ENCODE peak calls at places on chromosomes 7 and 10, in nine cellular contexts. H is tibial nerve; X is sigmoid colon; E is colonic mucosa; W is cardiac muscle cell; G is heart left ventricle; I is A549; J is CD8-positive, alpha-beta T cell; Y is mammary epithelial cell. O is an unnamed sample. For H3K9me3, the result is how much of the 10 kb centered on the place peaks cover.

GRCh38 chr10:24239289-24239688 is 30.4 kb downstream of the KIAA1217 start:
- DNase-seq in X (no peak), H (no peak), E (no peak), J (no peak), Y (no peak), I (no peak), W (no peak), G (no peak), O (no peak)

GRCh38 chr10:79286318-79286951 is 60.8 kb upstream of the PPIF start:
- DNase-seq in J (peak), G (peak), W (no peak), H (peak), I (no peak), Y (peak), E (peak), X (peak), O (no peak)

GRCh38 chr10:51244739-51245138 is 170.5 kb downstream of the PRKG1 start:
- DNase-seq in Y (no peak), W (peak), E (no peak), I (no peak), J (no peak), H (no peak), X (no peak), G (no peak), O (no peak)

GRCh38 chr10:132421377-132422168 is 24.6 kb downstream of the PWWP2B start:
- DNase-seq in W (peak), H (peak), E (peak), G (peak), X (peak), I (peak), J (no peak), Y (no peak), O (no peak)

GRCh38 chr10:101759354-101760247 is 16.3 kb downstream of the FGF8 start:
- DNase-seq in X (peak), H (no peak), J (no peak), I (no peak), E (no peak), W (no peak), G (no peak), Y (no peak), O (no peak)

GRCh38 chr7:128236924-128237586 is 4.0 kb upstream of the LEP start:
- DNase-seq in H (no peak), X (no peak), G (no peak), I (peak), E (no peak), J (peak), W (no peak), Y (peak), O (no peak)

GRCh38 chr7:127995157-127995865 is 35.9 kb downstream of the LRRC4 start:
- DNase-seq in X (no peak), W (no peak), E (no peak), I (no peak), Y (no peak), G (no peak), H (peak), J (no peak), O (no peak)

GRCh38 chr7:80054356-80054755 is 80.3 kb upstream of the GNAI1 start:
- DNase-seq in H (no peak), E (no peak), I (no peak), Y (peak), J (no peak), X (no peak), W (no peak), G (no peak), O (no peak)

GRCh38 chr7:7226407-7226806 is 44.1 kb downstream of the C1GALT1 start:
- DNase-seq in J (no peak), H (no peak), G (no peak), X (no peak), I (no peak), E (no peak), Y (no peak), W (no peak), O (no peak)

GRCh38 chr7:11450246-11450645 is 381.8 kb downstream of the THSD7A start:
- DNase-seq in E (no peak), X (no peak), Y (no peak), G (no peak), W (no peak), H (no peak), I (no peak), J (no peak), O (no peak)

GRCh38 chr7:121504478-121504877 is 108.4 kb upstream of the FAM3C start:
- DNase-seq in W (no peak), X (no peak), G (no peak), Y (peak), I (peak), J (no peak), H (no peak), E (no peak), O (no peak)

GRCh38 chr10:36720931-36721330 is 404.5 kb upstream of the ANKRD30A start:
- DNase-seq in Y (no peak), G (no peak), I (no peak), H (no peak), J (no peak), X (no peak), E (no peak), W (no peak), O (no peak)

GRCh38 chr10:83083866-83084265 is 1055.4 kb upstream of the GHITM start:
- DNase-seq in E (no peak), H (no peak), J (no peak), Y (no peak), X (no peak), I (no peak), W (no peak), G (no peak), O (no peak)

GRCh38 chr10:30430544-30431298 is 3.3 kb upstream of the MAP3K8 start:
- DNase-seq in J (no peak), W (no peak), E (no peak), G (no peak), I (no peak), Y (no peak), H (no peak), X (no peak), O (no peak)

GRCh38 chr7:55133630-55134392 is 115.0 kb downstream of the EGFR start:
- DNase-seq in I (peak), W (peak), Y (peak), J (no peak), H (no peak), G (peak), E (no peak), X (peak), O (peak)

GRCh38 chr10:22646291-22646926 is 68.0 kb downstream of the PIP4K2A start:
- DNase-seq in Y (no peak), G (no peak), W (no peak), X (no peak), H (no peak), I (no peak), J (no peak), E (no peak), O (no peak)

GRCh38 chr10:99532687-99533495 is at the start of gene NKX2-3:
- DNase-seq in E (peak), Y (no peak), J (no peak), W (peak), I (peak), G (peak), X (peak), H (peak), O (no peak)

GRCh38 chr10:80509403-80510161 is 28.1 kb upstream of the SH2D4B start:
- DNase-seq in X (peak), W (no peak), G (no peak), J (no peak), E (no peak), I (peak), H (no peak), Y (no peak), O (no peak)

GRCh38 chr7:22319424-22320403 is 37.2 kb downstream of the RAPGEF5 start:
- DNase-seq in E (no peak), X (no peak), G (no peak), Y (no peak), I (no peak), W (no peak), H (no peak), J (no peak), O (no peak)

GRCh38 chr7:157834501-157835143 is 497.8 kb downstream of the DNAJB6 start:
- DNase-seq in H (no peak), J (no peak), I (no peak), W (no peak), X (no peak), E (no peak), Y (no peak), G (no peak), O (no peak)

GRCh38 chr10:71319042-71319799 is at the start of gene SLC29A3:
- DNase-seq in W (peak), G (peak), X (peak), H (peak), J (peak), Y (peak), I (peak), E (peak), O (no peak)
- H3K4me3 ChIP-seq in W (peak), G (peak), X (peak), H (peak), J (peak), Y (peak), I (peak), E (peak), O (peak)

GRCh38 chr7:42127232-42127622 is 109.8 kb downstream of the GLI3 start:
- DNase-seq in I (no peak), Y (no peak), X (no peak), E (no peak), J (no peak), H (no peak), G (no peak), W (no peak), O (no peak)
- H3K27ac ChIP-seq in I (no peak), Y (no peak), X (no peak), E (no peak), J (no peak), H (no peak), G (no peak), W (peak), O (no peak)

DNA sequence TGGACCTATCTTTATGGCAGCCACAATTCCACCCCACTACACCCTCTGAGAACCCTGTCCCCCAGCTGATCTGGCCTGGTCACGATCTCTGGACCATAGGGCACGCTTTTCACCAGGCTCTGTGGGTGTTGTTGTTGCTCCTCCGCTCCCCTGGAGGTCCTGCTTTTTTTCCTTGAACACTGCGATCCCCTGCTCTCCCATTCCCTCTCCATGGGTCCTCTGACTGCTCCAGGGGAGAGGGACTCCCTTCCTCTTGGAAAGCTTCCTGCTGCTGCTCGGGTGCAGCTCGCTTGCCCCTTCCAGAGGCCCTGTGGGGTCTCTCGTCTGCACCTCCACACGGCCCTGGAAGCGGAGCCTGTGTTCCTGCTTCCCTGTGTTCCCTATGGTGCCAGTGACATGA is 53.5 kb downstream of the SNX10 start:
- DNase-seq in W (no peak), G (no peak), I (no peak), X (no peak), E (no peak), Y (no peak), H (no peak), J (no peak), O (no peak)
- H3K9me3 ChIP-seq in W (under half), G (under half), I (under half), X (under half), E (under half), Y (under half), H (under half), J (under half), O (under half)

DNA sequence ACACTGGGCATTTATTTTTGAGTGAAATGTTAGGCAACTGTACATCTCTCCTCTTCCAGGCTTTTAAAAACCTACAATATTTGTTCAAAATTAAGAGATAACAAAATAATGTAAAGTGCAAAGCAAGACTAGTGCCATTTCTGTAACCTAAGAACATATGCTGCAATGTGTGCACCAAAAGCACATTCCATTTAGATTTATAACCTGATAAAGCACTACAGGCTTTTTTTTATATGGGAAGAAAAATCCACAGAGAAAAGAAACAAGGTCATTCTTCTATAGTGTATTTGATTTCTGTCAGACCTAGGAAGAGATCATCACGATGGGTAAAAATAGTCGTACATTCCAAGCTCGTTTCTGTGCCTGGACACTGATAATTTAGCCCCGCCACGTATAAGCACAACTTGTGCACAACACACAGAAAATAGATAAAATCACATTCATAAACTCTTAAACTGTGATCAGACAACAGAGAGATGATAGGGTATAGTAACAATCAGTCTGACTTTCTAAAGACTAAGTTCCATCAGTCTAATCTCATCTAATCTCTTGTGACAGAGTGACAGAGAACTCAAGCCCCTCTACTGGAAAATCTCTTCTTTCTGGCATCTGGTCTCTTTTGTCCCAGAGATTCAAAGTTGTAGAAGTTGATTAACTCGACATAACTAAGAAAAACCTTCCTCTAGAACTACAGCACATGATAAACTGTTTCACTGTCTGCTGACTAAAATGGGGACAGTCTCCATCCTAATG is 6.7 kb downstream of the LAMB1 start:
- DNase-seq in J (no peak), I (no peak), H (no peak), Y (no peak), G (no peak), E (no peak), X (no peak), W (no peak), O (no peak)
- H3K4me3 ChIP-seq in J (no peak), I (peak), H (no peak), Y (no peak), G (no peak), E (no peak), X (no peak), W (no peak), O (no peak)

DNA sequence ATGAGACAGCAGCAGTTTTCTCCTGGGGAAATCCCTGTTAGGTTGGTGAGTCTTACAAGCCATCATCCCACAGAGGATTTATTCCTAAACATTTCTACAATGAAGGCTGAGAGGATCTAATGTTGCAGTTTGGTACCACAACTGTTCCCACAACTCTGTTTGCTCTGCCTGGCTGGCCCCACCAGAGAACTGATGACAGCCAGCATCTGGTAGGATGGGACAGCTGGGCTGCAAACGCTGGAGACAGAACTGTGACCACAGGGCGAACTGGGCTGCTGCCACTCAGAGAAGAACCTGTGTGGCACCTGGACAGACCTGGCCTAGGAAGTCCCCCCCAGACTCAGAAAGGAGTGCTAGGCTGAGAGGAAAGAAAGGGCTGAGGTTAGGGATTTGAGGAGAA is 94.8 kb downstream of the CALN1 start:
- DNase-seq in I (no peak), W (no peak), X (no peak), Y (no peak), G (no peak), H (no peak), J (no peak), E (no peak), O (no peak)
- H3K27ac ChIP-seq in I (no peak), W (no peak), X (no peak), Y (no peak), G (no peak), H (no peak), J (no peak), E (no peak), O (no peak)